ENCODE peak calls at places on chromosomes 16 and 17, in four cellular contexts. U is GM12878, G is SK-N-SH, V is K562. J is an unnamed sample.

GRCh38 chr17:76085731-76086366 is 6.9 kb downstream of the ZACN start:
- DNase-seq in U (no peak), G (peak; percentile 22), V (no peak), J (peak; percentile 33)

GRCh38 chr17:79811036-79811887 is 14.4 kb upstream of the CBX8 start:
- DNase-seq in U (no peak), G (peak; percentile 97), V (peak; percentile 77), J (no peak)

GRCh38 chr17:47889734-47890529 is 6.1 kb upstream of the SP2 start:
- DNase-seq in U (no peak), G (peak; percentile 85), V (peak; percentile 75), J (peak; percentile 92)

GRCh38 chr17:80790021-80790765 is 201.4 kb upstream of the CHMP6 start:
- DNase-seq in U (peak; percentile 63), G (no peak), V (no peak), J (no peak)

GRCh38 chr17:67116045-67116575 is 71.8 kb downstream of the CACNG1 start:
- DNase-seq in U (no peak), G (no peak), V (no peak), J (no peak)

GRCh38 chr17:10073905-10074304 is 124.5 kb downstream of the GAS7 start:
- DNase-seq in U (no peak), G (no peak), V (no peak), J (no peak)

GRCh38 chr17:48175692-48176450 is 68.3 kb downstream of the SNX11 start:
- DNase-seq in U (no peak), G (no peak), V (no peak), J (no peak)

GRCh38 chr16:49459953-49460735 is 86.5 kb downstream of the C16orf78 start:
- DNase-seq in U (no peak), G (no peak), V (no peak), J (no peak)

GRCh38 chr16:10514369-10515055 is 65.9 kb downstream of the EMP2 start:
- DNase-seq in U (no peak), G (peak; percentile 62), V (peak; percentile 57), J (no peak)

GRCh38 chr16:89571636-89572035 is 3.9 kb upstream of the CPNE7 start:
- DNase-seq in U (no peak), G (no peak), V (no peak), J (no peak)

GRCh38 chr16:14238756-14239155 is 167.6 kb downstream of the MRTFB start:
- DNase-seq in U (no peak), G (no peak), V (no peak), J (no peak)

GRCh38 chr16:14241631-14242030 is 170.5 kb downstream of the MRTFB start:
- DNase-seq in U (no peak), G (no peak), V (no peak), J (no peak)

GRCh38 chr16:14242769-14243168 is 171.7 kb downstream of the MRTFB start:
- DNase-seq in U (no peak), G (no peak), V (no peak), J (no peak)

GRCh38 chr16:14240216-14240843 is 169.2 kb downstream of the MRTFB start:
- DNase-seq in U (no peak), G (no peak), V (no peak), J (no peak)

GRCh38 chr16:14240964-14241363 is 169.8 kb downstream of the MRTFB start:
- DNase-seq in U (no peak), G (no peak), V (no peak), J (no peak)
- TF ChIP-seq JUND in U (no peak), G (no peak), V (no peak), J (no peak)

DNA sequence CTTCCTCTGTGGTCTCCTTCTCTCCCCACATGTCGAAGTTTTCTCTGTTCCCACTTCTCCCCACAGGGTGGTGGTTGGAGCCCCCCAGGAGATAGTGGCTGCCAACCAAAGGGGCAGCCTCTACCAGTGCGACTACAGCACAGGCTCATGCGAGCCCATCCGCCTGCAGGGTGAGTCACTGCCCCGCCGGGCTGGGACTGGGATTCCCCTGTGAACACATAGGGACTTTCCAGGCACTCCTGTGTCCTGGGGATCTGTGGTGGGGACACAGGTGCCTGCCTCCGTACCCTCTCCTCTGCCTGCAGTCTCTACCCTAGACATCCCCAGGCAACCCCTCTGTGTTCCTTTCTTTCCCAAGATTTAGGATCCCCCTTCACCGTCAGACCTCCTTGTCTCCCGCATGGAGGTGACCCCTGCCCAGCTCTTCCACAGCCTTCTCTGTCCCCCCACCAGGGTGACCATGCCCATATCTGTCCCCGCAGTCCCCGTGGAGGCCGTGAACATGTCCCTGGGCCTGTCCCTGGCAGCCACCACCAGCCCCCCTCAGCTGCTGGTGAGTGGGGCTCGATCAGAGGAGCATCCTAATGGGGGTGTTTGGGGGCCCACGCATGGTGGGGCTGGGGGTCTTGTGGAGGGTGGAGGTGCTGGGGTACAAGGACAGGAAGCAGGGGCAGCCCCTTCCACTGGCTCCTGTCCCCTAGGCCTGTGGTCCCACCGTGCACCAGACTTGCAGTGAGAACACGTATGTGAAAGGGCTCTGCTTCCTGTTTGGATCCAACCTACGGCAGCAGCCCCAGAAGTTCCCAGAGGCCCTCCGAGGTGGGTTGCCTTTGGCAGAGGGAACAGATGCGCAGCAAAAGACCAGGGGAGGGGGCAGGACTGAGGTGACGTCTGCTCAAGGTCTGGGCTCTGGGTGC is 5.8 kb downstream of the ITGAM start:
- DNase-seq in U (peak; percentile 79), G (no peak), V (peak; percentile 3), J (no peak)
- TF ChIP-seq JUND in U (peak; percentile 59), G (no peak), V (no peak), J (no peak)

GRCh38 chr16:69131167-69131748 is 1.1 kb downstream of the CHTF8 start:
- DNase-seq in U (no peak), G (peak; percentile 76), V (peak; percentile 78), J (peak; percentile 34)
- TF ChIP-seq JUND in U (no peak), G (no peak), V (no peak), J (no peak)

DNA sequence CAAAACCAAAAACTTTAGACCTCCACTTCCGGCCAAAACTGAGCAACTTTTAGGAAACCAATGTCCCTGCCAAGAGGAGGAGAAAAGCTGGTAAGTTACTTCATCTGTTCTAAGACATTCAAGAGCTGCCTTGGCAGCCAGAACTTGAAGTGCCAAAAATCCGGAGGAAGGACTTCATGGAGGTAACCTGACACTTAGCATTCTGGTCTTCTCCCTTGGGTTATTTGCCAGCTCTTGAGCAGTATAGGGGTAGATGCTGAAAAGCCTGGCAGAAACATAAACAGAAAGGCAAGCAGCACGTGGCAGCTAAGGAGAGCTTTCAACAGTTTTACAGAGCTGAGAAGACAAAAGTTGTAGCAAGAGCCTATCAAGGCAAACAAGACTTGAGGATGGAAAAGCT is 53.2 kb downstream of the CDYL2 start:
- DNase-seq in U (no peak), G (no peak), V (no peak), J (peak; percentile 23)
- TF ChIP-seq JUND in U (no peak), G (no peak), V (no peak), J (no peak)

GRCh38 chr16:47731252-47731651 is 270.1 kb downstream of the PHKB start:
- DNase-seq in U (no peak), G (no peak), V (no peak), J (no peak)
- TF ChIP-seq JUND in U (no peak), G (no peak), V (no peak), J (no peak)